ENCODE peak calls at places on chromosomes 6 and 20, in four cellular contexts. F, L, N and O are unnamed samples.

GRCh38 chr20:1809121-1809520 is 86.1 kb upstream of the SIRPA start:
- DNase-seq in F (no peak), L (no peak), N (no peak), O (no peak)

GRCh38 chr6:88952065-88952704 is 11.2 kb downstream of the RNGTT start:
- DNase-seq in F (no peak), L (no peak), N (no peak), O (no peak)

GRCh38 chr6:158789115-158789917 is 29.9 kb downstream of the EZR start:
- DNase-seq in F (no peak), L (peak; percentile 47), N (no peak), O (no peak)

GRCh38 chr6:157537518-157537917 is 156.5 kb downstream of the ZDHHC14 start:
- DNase-seq in F (no peak), L (no peak), N (no peak), O (no peak)

GRCh38 chr6:121592955-121593665 is 157.7 kb downstream of the GJA1 start:
- DNase-seq in F (no peak), L (no peak), N (no peak), O (no peak)

GRCh38 chr6:169051371-169051770 is 202.3 kb downstream of the THBS2 start:
- DNase-seq in F (no peak), L (no peak), N (no peak), O (no peak)

GRCh38 chr6:95364016-95364604 is 213.2 kb upstream of the MANEA start:
- DNase-seq in F (no peak), L (peak; percentile 30), N (no peak), O (no peak)

GRCh38 chr6:164404802-164405488 is 904.5 kb downstream of the C6orf118 start:
- DNase-seq in F (no peak), L (no peak), N (no peak), O (no peak)